ENCODE peak calls at places on chromosomes 11 and 22, in seven cellular contexts. P, H, J, Y, T, N and D are unnamed samples.

GRCh38 chr11:42806191-42806590 is 505.6 kb upstream of the API5 start:
- DNase-seq in P (no peak), H (no peak), J (no peak), Y (no peak), T (no peak), N (no peak), D (no peak)

GRCh38 chr11:92482502-92482901 is 257.9 kb downstream of the FAT3 start:
- DNase-seq in P (no peak), H (no peak), J (no peak), Y (no peak), T (no peak), N (no peak), D (no peak)

GRCh38 chr22:24521791-24522245 is 26.7 kb downstream of the UPB1 start:
- DNase-seq in P (peak), H (no peak), J (peak), Y (no peak), T (peak), N (peak), D (peak)

GRCh38 chr11:120285256-120285655 is 39.8 kb upstream of the TLCD5 start:
- DNase-seq in P (no peak), H (no peak), J (no peak), Y (no peak), T (no peak), N (no peak), D (peak)

GRCh38 chr22:28029201-28029948 is 110.3 kb upstream of the PITPNB start:
- DNase-seq in P (no peak), H (no peak), J (peak), Y (peak), T (no peak), N (no peak), D (peak)

GRCh38 chr11:101346591-101346990 is 217.0 kb upstream of the PGR start:
- DNase-seq in P (no peak), H (peak), J (no peak), Y (no peak), T (no peak), N (no peak), D (no peak)

GRCh38 chr11:62856333-62856910 is 17.0 kb upstream of the WDR74 start:
- DNase-seq in P (no peak), H (no peak), J (no peak), Y (no peak), T (no peak), N (no peak), D (no peak)

GRCh38 chr11:122872046-122872445 is 10.5 kb upstream of the JHY start:
- DNase-seq in P (no peak), H (no peak), J (no peak), Y (no peak), T (no peak), N (no peak), D (no peak)

GRCh38 chr22:38429460-38430128 is 25.4 kb downstream of the KCNJ4 start:
- DNase-seq in P (no peak), H (no peak), J (no peak), Y (no peak), T (no peak), N (peak), D (no peak)

GRCh38 chr11:12245549-12245986 is 131.8 kb upstream of the PARVA start:
- DNase-seq in P (no peak), H (no peak), J (no peak), Y (no peak), T (no peak), N (no peak), D (no peak)

GRCh38 chr11:34346551-34346950 is 11.3 kb downstream of the ABTB2 start:
- DNase-seq in P (no peak), H (no peak), J (no peak), Y (no peak), T (no peak), N (peak), D (no peak)

GRCh38 chr22:20117656-20118571 is 888 bp upstream of the TRMT2A start:
- DNase-seq in P (no peak), H (peak), J (no peak), Y (peak), T (no peak), N (peak), D (no peak)

GRCh38 chr11:118659314-118659939 is 20.0 kb downstream of the TREH start:
- DNase-seq in P (no peak), H (peak), J (peak), Y (peak), T (peak), N (peak), D (no peak)

GRCh38 chr22:40966683-40967082 is 15.5 kb downstream of the RBX1 start:
- DNase-seq in P (no peak), H (no peak), J (no peak), Y (no peak), T (no peak), N (no peak), D (no peak)

GRCh38 chr11:131561486-131561885 is 191.1 kb downstream of the NTM start:
- DNase-seq in P (no peak), H (no peak), J (no peak), Y (no peak), T (no peak), N (no peak), D (no peak)

GRCh38 chr11:44333271-44334218 is 23.6 kb upstream of the ALX4 start:
- DNase-seq in P (no peak), H (no peak), J (no peak), Y (no peak), T (no peak), N (peak), D (no peak)

GRCh38 chr22:41410311-41410751 is 28.6 kb downstream of the TEF start:
- DNase-seq in P (no peak), H (no peak), J (peak), Y (peak), T (no peak), N (no peak), D (peak)

GRCh38 chr11:118565062-118565461 is 669 bp downstream of the IFT46 start:
- DNase-seq in P (no peak), H (no peak), J (peak), Y (peak), T (no peak), N (no peak), D (peak)

GRCh38 chr11:123543796-123544195 is 110.6 kb downstream of the SCN3B start:
- DNase-seq in P (peak), H (no peak), J (no peak), Y (no peak), T (no peak), N (peak), D (no peak)

GRCh38 chr11:84714316-84714780 is 912.8 kb downstream of the DLG2 start:
- DNase-seq in P (peak), H (no peak), J (peak), Y (peak), T (peak), N (peak), D (peak)

GRCh38 chr11:76246271-76246933 is 40.1 kb upstream of the WNT11 start:
- DNase-seq in P (no peak), H (no peak), J (no peak), Y (no peak), T (no peak), N (no peak), D (no peak)

GRCh38 chr11:6403539-6403938 is 13.3 kb downstream of the SMPD1 start:
- DNase-seq in P (no peak), H (no peak), J (no peak), Y (no peak), T (no peak), N (no peak), D (no peak)

GRCh38 chr11:76243157-76243556 is 36.9 kb upstream of the WNT11 start:
- DNase-seq in P (no peak), H (no peak), J (no peak), Y (no peak), T (no peak), N (no peak), D (no peak)

GRCh38 chr22:30373331-30374325 is 13.6 kb downstream of the RNF215 start:
- DNase-seq in P (no peak), H (no peak), J (no peak), Y (no peak), T (no peak), N (no peak), D (no peak)

GRCh38 chr11:110374921-110375320 is 54.8 kb upstream of the FDX1 start:
- DNase-seq in P (no peak), H (no peak), J (no peak), Y (no peak), T (no peak), N (peak), D (no peak)

GRCh38 chr11:15927196-15927865 is 429.0 kb downstream of the SOX6 start:
- DNase-seq in P (no peak), H (no peak), J (no peak), Y (no peak), T (no peak), N (no peak), D (no peak)

GRCh38 chr22:42459273-42460040 is 27.3 kb upstream of the NFAM1 start:
- DNase-seq in P (no peak), H (no peak), J (no peak), Y (no peak), T (no peak), N (no peak), D (no peak)

GRCh38 chr11:119152604-119153003 is 3.8 kb downstream of the ABCG4 start:
- DNase-seq in P (no peak), H (no peak), J (no peak), Y (no peak), T (no peak), N (no peak), D (no peak)

GRCh38 chr22:23566716-23567475 is 13.2 kb downstream of the IGLL1 start:
- DNase-seq in P (no peak), H (no peak), J (no peak), Y (no peak), T (no peak), N (no peak), D (no peak)

GRCh38 chr22:42439021-42439420 is 6.8 kb upstream of the NFAM1 start:
- DNase-seq in P (no peak), H (no peak), J (no peak), Y (no peak), T (no peak), N (no peak), D (no peak)

GRCh38 chr11:108620958-108621772 is 27.6 kb upstream of the EXPH5 start:
- DNase-seq in P (no peak), H (no peak), J (no peak), Y (no peak), T (peak), N (peak), D (peak)

GRCh38 chr22:37674951-37675929 is at the start of gene LGALS1:
- DNase-seq in P (peak), H (peak), J (peak), Y (peak), T (peak), N (peak), D (no peak)

GRCh38 chr22:20186871-20187546 is 36.2 kb upstream of the CCDC188 start:
- DNase-seq in P (no peak), H (no peak), J (no peak), Y (no peak), T (no peak), N (no peak), D (no peak)

GRCh38 chr22:22233081-22233480 is 11.5 kb upstream of the VPREB1 start:
- DNase-seq in P (no peak), H (no peak), J (no peak), Y (no peak), T (no peak), N (no peak), D (no peak)
- H3K4me3 ChIP-seq in P (no peak), H (no peak), J (no peak), Y (no peak), T (no peak), N (no peak), D (no peak)

GRCh38 chr11:13834463-13834862 is 128.1 kb upstream of the SPON1 start:
- DNase-seq in P (no peak), H (no peak), J (no peak), Y (no peak), T (no peak), N (no peak), D (no peak)
- TF ChIP-seq CTCF in P (peak), H (no peak), J (no peak), Y (no peak), T (peak), N (peak), D (peak)

GRCh38 chr22:44752285-44753188 is at the start of gene ARHGAP8:
- DNase-seq in P (no peak), H (no peak), J (peak), Y (no peak), T (no peak), N (no peak), D (no peak)

GRCh38 chr22:44753189-44754042 is 1.0 kb downstream of the ARHGAP8 start:
- DNase-seq in P (no peak), H (no peak), J (peak), Y (no peak), T (no peak), N (peak), D (peak)

GRCh38 chr22:44746836-44747519 is 5.4 kb upstream of the ARHGAP8 start:
- DNase-seq in P (no peak), H (no peak), J (no peak), Y (no peak), T (no peak), N (peak), D (no peak)

GRCh38 chr22:44748524-44748923 is 3.9 kb upstream of the ARHGAP8 start:
- DNase-seq in P (no peak), H (no peak), J (no peak), Y (no peak), T (no peak), N (no peak), D (no peak)

GRCh38 chr22:44750481-44750880 is 1.9 kb upstream of the ARHGAP8 start:
- DNase-seq in P (no peak), H (no peak), J (no peak), Y (no peak), T (no peak), N (no peak), D (no peak)
- H3K4me3 ChIP-seq in P (no peak), H (no peak), J (no peak), Y (no peak), T (no peak), N (no peak), D (no peak)

DNA sequence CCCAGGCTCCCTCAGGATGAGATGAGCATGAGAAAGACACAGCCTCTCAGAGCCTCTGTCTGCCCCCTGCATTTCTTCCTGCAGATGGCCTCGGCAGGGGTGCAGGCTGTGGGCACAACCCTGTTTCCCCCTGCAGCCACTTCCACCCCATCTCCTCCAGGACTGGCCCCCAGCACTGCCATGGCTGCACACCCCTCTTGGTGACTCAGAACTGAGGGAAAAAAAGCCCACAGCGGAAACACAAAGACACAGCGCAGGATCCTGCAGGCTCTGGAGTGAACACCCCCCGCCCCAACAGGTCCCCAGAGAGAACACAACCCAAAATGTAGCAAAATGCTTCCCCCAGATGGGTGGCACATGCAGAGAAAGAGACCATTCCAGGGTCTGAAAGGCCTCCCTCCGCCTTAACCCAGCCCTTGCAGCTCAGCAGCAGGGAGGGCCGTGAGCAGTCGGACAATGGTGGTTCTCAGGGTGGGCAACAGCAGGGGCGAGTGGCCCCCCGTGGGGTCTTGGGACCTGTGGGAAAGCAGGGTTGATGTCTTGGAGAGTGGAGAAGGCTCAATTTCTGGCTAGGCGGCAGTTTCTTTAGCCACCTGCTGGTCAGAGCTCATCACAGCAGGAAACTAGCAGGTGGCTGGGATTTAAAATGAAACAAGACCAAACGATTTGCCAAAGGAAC is 8.0 kb downstream of the TUBGCP6 start:
- DNase-seq in P (no peak), H (no peak), J (no peak), Y (no peak), T (no peak), N (peak), D (no peak)
- TF ChIP-seq CTCF in P (peak), H (no peak), J (no peak), Y (peak), T (no peak), N (peak), D (peak)

GRCh38 chr11:69446108-69446507 is 35.4 kb upstream of the LINC01488 start:
- DNase-seq in P (no peak), H (no peak), J (no peak), Y (no peak), T (no peak), N (no peak), D (no peak)

GRCh38 chr11:69443968-69444364 is 37.5 kb upstream of the LINC01488 start:
- DNase-seq in P (no peak), H (no peak), J (no peak), Y (no peak), T (no peak), N (peak), D (no peak)

GRCh38 chr11:69443138-69443967 is 38.1 kb upstream of the LINC01488 start:
- DNase-seq in P (no peak), H (peak), J (peak), Y (peak), T (no peak), N (peak), D (no peak)

GRCh38 chr11:69445131-69445470 is 36.4 kb upstream of the LINC01488 start:
- DNase-seq in P (no peak), H (no peak), J (no peak), Y (no peak), T (no peak), N (no peak), D (no peak)

DNA sequence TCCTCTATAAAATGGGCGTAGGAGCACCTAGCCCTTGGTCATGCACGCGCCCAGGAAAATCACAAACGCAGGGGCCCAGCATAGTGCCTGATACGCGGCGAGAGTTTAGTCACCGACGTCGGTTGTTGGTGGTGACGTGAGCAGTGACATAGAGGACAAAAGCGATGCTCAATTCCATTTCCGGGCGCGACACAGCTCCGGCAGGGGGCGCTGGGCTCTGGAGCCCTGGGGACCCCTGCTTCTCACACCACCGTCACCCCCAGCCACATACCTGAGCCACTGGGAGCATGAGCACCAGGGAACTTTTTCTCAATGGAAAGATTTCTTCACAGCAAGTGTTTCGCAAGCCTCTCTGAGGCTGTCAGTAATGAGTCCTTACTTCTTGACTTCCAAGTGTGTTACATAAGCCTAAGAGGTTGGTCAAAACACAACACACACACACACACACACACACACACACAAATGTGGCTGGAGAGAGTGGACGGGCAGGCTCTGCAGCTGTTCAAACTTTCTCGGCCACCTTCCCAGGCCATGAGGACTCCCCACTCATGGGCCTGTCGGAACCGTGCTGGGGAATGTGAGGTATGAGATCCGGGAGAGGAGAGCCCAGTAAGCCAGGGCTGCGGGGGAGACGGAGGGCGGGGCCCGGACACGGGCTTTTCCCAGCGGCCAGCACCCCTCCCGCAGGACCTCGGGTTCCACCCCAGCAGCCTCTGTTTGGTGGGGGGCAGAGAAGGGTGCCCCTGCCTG is 36.9 kb upstream of the LINC01488 start:
- DNase-seq in P (peak), H (no peak), J (peak), Y (peak), T (no peak), N (peak), D (no peak)
- H3K4me3 ChIP-seq in P (no peak), H (no peak), J (no peak), Y (peak), T (no peak), N (no peak), D (no peak)

GRCh38 chr11:128518493-128519207 is 68.7 kb downstream of the ETS1 start:
- DNase-seq in P (no peak), H (no peak), J (no peak), Y (no peak), T (no peak), N (peak), D (no peak)

GRCh38 chr11:128521697-128522062 is 65.7 kb downstream of the ETS1 start:
- DNase-seq in P (no peak), H (peak), J (no peak), Y (peak), T (no peak), N (no peak), D (no peak)

GRCh38 chr11:128519353-128519752 is 68.0 kb downstream of the ETS1 start:
- DNase-seq in P (no peak), H (no peak), J (no peak), Y (no peak), T (no peak), N (no peak), D (no peak)

GRCh38 chr11:128520886-128521696 is 66.3 kb downstream of the ETS1 start:
- DNase-seq in P (no peak), H (no peak), J (no peak), Y (no peak), T (no peak), N (no peak), D (no peak)

GRCh38 chr11:128520206-128520885 is 67.0 kb downstream of the ETS1 start:
- DNase-seq in P (no peak), H (no peak), J (no peak), Y (no peak), T (no peak), N (no peak), D (no peak)
- TF ChIP-seq CTCF in P (peak), H (no peak), J (no peak), Y (peak), T (no peak), N (peak), D (no peak)

GRCh38 chr11:25057861-25058260 is 561.0 kb downstream of the LUZP2 start:
- DNase-seq in P (no peak), H (no peak), J (no peak), Y (no peak), T (no peak), N (no peak), D (no peak)

GRCh38 chr11:25048632-25049031 is 551.8 kb downstream of the LUZP2 start:
- DNase-seq in P (no peak), H (no peak), J (no peak), Y (no peak), T (no peak), N (no peak), D (no peak)

DNA sequence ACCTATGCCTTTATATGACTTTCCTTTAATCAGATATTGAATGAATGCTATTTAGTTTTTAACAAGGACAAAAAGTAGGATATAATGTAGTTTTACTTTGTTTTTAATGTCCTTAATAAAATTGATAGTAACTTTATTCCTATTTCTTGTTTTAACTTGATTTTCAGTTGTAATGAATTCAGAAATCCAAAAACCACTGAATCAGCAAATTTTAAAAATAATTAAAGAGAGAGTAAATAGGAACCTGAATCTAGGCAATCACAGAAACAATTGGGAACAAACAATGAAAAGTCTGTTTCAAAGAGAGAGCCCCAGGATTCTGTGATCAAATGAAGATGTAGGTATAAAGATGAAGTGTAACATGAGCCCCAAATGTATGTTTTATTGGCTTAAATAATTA is 556.0 kb downstream of the LUZP2 start:
- DNase-seq in P (no peak), H (no peak), J (no peak), Y (no peak), T (no peak), N (no peak), D (no peak)
- H3K4me3 ChIP-seq in P (no peak), H (no peak), J (no peak), Y (no peak), T (no peak), N (no peak), D (no peak)

DNA sequence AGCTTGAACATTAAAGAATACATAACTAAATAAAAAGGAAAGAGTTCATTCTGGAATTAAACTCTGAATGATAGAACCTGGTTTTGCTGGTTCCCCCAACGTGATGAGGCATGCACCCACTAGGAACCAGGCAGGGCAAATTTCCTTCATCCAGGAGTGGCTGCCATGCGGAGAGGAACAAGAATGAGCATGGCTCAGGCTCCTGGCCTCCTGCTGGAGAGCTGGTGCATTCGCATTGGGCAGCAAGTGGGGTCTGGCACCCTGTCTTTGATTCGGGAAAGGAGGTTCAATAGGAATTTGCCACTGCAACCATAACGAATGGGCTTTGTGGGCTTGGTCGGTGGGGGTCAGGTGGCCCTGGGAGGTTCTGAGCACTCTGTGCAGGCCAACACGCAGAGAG is 169.8 kb upstream of the TENM4 start:
- DNase-seq in P (no peak), H (no peak), J (no peak), Y (no peak), T (no peak), N (no peak), D (no peak)
- TF ChIP-seq CTCF in P (no peak), H (no peak), J (no peak), Y (no peak), T (peak), N (no peak), D (no peak)